ENCODE peak calls at places on chromosomes 1 and 21, in five cellular contexts. Q is cardiac muscle cell, F is PC-9, D is suprapubic skin, E is astrocyte. O is an unnamed sample. For H3K27me3, the result is how much of the 10 kb centered on the place peaks cover.

GRCh38 chr21:35840197-35840799 is 220.0 kb downstream of the SETD4 start:
- DNase-seq in D (no peak), F (peak), Q (peak), E (peak), O (peak)

GRCh38 chr1:218164111-218164929 is 120.8 kb upstream of the RRP15 start:
- DNase-seq in F (no peak), E (peak), Q (peak), D (no peak), O (peak)

GRCh38 chr1:75503221-75503974 is 107.5 kb downstream of the SLC44A5 start:
- DNase-seq in Q (no peak), F (no peak), D (no peak), E (peak), O (no peak)

GRCh38 chr1:202343652-202344349 is 2.1 kb upstream of the UBE2T start:
- DNase-seq in F (no peak), D (no peak), Q (peak), E (no peak), O (peak)

GRCh38 chr1:11648039-11648438 is 6.2 kb downstream of the FBXO2 start:
- DNase-seq in F (no peak), Q (no peak), D (no peak), E (no peak), O (no peak)

GRCh38 chr1:171988243-171988642 is 146.9 kb downstream of the DNM3 start:
- DNase-seq in F (no peak), D (no peak), Q (no peak), E (no peak), O (no peak)

GRCh38 chr1:97137862-97138514 is 416.4 kb downstream of the PTBP2 start:
- DNase-seq in D (no peak), Q (peak), E (peak), F (peak), O (peak)

GRCh38 chr1:42937836-42938595 is 20.7 kb downstream of the SLC2A1 start:
- DNase-seq in E (no peak), Q (no peak), D (peak), F (no peak), O (peak)

GRCh38 chr1:30579580-30579979 is 143.8 kb downstream of the MATN1 start:
- DNase-seq in D (no peak), Q (no peak), E (no peak), F (no peak), O (no peak)

GRCh38 chr1:121443131-121443530 is 258.4 kb downstream of the SRGAP2C start:
- DNase-seq in Q (no peak), D (no peak), E (peak), F (no peak), O (peak)

GRCh38 chr1:21184266-21184665 is 7.6 kb upstream of the EIF4G3 start:
- DNase-seq in D (peak), F (no peak), Q (no peak), E (no peak), O (no peak)

GRCh38 chr1:8423134-8423701 is 105.3 kb downstream of the SLC45A1 start:
- DNase-seq in E (no peak), F (no peak), D (peak), Q (no peak), O (peak)

GRCh38 chr1:77757066-77757584 is 2.5 kb downstream of the USP33 start:
- DNase-seq in E (no peak), F (no peak), Q (peak), D (no peak), O (no peak)

GRCh38 chr1:240691521-240692338 is 79.8 kb upstream of the GREM2 start:
- DNase-seq in F (peak), D (peak), E (peak), Q (peak), O (peak)

GRCh38 chr1:181423301-181423918 is 59.9 kb upstream of the CACNA1E start:
- DNase-seq in F (peak), D (no peak), E (peak), Q (peak), O (peak)

GRCh38 chr1:92822907-92823306 is 8.9 kb upstream of the RPL5 start:
- DNase-seq in D (no peak), F (peak), Q (peak), E (peak), O (no peak)

GRCh38 chr1:19426294-19427086 is 58.8 kb downstream of the CAPZB start:
- DNase-seq in E (no peak), Q (no peak), D (peak), F (no peak), O (no peak)

GRCh38 chr1:32426489-32427255 is 32.4 kb upstream of the BSDC1 start:
- DNase-seq in Q (peak), D (no peak), F (peak), E (peak), O (peak)

GRCh38 chr1:241485554-241485992 is 34.0 kb downstream of the FH start:
- DNase-seq in E (no peak), Q (peak), F (no peak), D (no peak), O (peak)

GRCh38 chr1:200029035-200029623 is 1.6 kb downstream of the NR5A2 start:
- DNase-seq in F (peak), Q (peak), E (no peak), D (no peak), O (peak)

GRCh38 chr21:36419241-36419640 is 34.0 kb downstream of the CHAF1B start:
- DNase-seq in D (no peak), Q (no peak), F (no peak), E (no peak), O (no peak)

GRCh38 chr1:114152211-114153050 is 1.2 kb downstream of the SYT6 start:
- DNase-seq in Q (peak), F (peak), E (peak), D (no peak), O (no peak)

GRCh38 chr1:42319871-42320484 is 15.1 kb downstream of the FOXJ3 start:
- DNase-seq in E (no peak), Q (no peak), D (no peak), F (no peak), O (no peak)

GRCh38 chr1:78728359-78728758 is 78.7 kb downstream of the IFI44 start:
- DNase-seq in E (no peak), Q (no peak), D (no peak), F (no peak), O (no peak)

GRCh38 chr1:223161321-223161720 is 18.3 kb upstream of the TLR5 start:
- DNase-seq in Q (no peak), F (no peak), E (no peak), D (no peak), O (no peak)

GRCh38 chr1:14765773-14766172 is 167.3 kb downstream of the KAZN start:
- DNase-seq in Q (no peak), F (peak), E (no peak), D (peak), O (peak)

GRCh38 chr1:31135973-31136600 is 70.6 kb upstream of the PUM1 start:
- DNase-seq in D (no peak), Q (no peak), E (no peak), F (no peak), O (no peak)

GRCh38 chr1:2097386-2098300 is 47.4 kb downstream of the PRKCZ start:
- DNase-seq in F (no peak), E (no peak), Q (no peak), D (no peak), O (peak)

GRCh38 chr1:205849619-205850355 is at the start of gene PM20D1:
- DNase-seq in Q (peak), F (peak), D (peak), E (peak), O (peak)

GRCh38 chr21:42637602-42638041 is 15.8 kb upstream of the PDE9A start:
- DNase-seq in Q (no peak), F (no peak), E (no peak), D (no peak), O (no peak)

GRCh38 chr21:41410767-41411448 is 15.1 kb upstream of the MX1 start:
- DNase-seq in F (no peak), Q (no peak), E (no peak), D (no peak), O (no peak)

GRCh38 chr1:108051625-108052382 is 86.8 kb upstream of the VAV3 start:
- DNase-seq in E (no peak), Q (no peak), D (no peak), F (no peak), O (no peak)

GRCh38 chr21:45142469-45142868 is 68.1 kb downstream of the ADARB1 start:
- DNase-seq in Q (peak), D (no peak), F (no peak), E (peak), O (no peak)

DNA sequence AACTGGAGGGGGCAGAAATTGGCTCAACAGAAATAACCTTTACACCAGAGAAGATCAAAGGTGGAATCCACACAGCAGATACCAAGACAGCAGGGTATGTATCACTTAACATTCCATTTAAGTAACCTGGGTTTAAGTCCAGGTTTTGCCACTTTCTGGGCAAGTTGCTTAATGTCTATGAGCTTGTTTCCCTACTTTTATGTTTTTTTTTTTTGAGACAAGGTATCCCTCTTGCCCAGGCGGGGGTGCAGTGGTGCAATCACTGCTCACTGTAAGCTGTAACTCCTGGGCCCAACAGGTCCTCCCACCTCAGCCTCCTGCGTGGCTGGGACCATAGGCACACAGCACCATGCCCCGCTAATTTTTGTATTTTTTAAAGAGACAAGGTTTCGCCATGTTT is 2.2 kb downstream of the RTCA start:
- DNase-seq in D (no peak), E (no peak), F (no peak), Q (no peak), O (no peak)
- H3K4me3 ChIP-seq in D (no peak), E (no peak), F (no peak), Q (no peak), O (no peak)

GRCh38 chr1:4411862-4412261 is 242.5 kb upstream of the AJAP1 start:
- DNase-seq in D (no peak), Q (no peak), F (no peak), E (no peak), O (no peak)
- TF ChIP-seq CTCF in D (no peak), Q (no peak), F (no peak), E (no peak), O (no peak)

GRCh38 chr1:3453203-3453761 is 1.2 kb upstream of the ARHGEF16 start:
- DNase-seq in E (peak), F (peak), D (peak), Q (peak), O (peak)

GRCh38 chr1:3452866-3453175 is 1.6 kb upstream of the ARHGEF16 start:
- DNase-seq in Q (no peak), E (no peak), D (no peak), F (no peak), O (no peak)

GRCh38 chr1:3450202-3450863 is 4.1 kb upstream of the ARHGEF16 start:
- DNase-seq in F (no peak), Q (no peak), E (no peak), D (no peak), O (no peak)

GRCh38 chr1:3451994-3452865 is 2.2 kb upstream of the ARHGEF16 start:
- DNase-seq in F (no peak), D (no peak), Q (no peak), E (no peak), O (no peak)

DNA sequence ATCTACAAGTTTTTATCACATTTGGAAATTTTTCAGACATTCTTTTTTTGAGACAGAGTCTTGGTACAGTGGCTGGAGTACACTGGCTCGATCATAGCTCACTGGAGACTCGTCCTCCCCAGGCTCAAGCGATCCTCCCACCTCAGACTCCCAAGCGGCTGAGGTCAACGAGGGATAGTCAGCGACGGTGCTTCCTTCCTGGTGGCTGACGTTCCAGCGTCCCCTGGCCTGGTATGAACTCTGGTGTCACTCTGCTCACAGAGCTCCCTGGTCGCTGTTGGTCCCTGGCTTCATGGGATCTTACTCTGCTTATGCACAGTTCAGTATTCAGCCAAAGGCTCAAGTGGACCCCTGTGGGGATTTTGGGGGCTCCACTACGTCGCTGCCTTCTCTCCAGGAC is 3.5 kb upstream of the ARHGEF16 start:
- DNase-seq in Q (no peak), F (no peak), D (no peak), E (no peak), O (no peak)
- H3K27me3 ChIP-seq in Q (under half), F (under half), D (under half), E (under half), O (under half)

GRCh38 chr1:154178006-154178405 is 13.9 kb downstream of the TPM3 start:
- DNase-seq in D (no peak), Q (peak), E (no peak), F (no peak), O (no peak)
- H3K4me3 ChIP-seq in D (no peak), Q (no peak), E (no peak), F (no peak), O (no peak)

O was measured in bronchial epithelial cell.